ENCODE peak calls at places on chromosome 7, in five cellular contexts. T, B, L, P and H are unnamed samples.
A peak's percentile ranks its signal among the peaks of the same experiment; 100 is the strongest.

GRCh38 chr7:43303740-43304241 is 191.3 kb downstream of the HECW1 start:
- DNase-seq in T (no peak), B (no peak), L (no peak), P (peak; percentile 13), H (no peak)

GRCh38 chr7:143003393-143004051 is 23.4 kb downstream of the OR9A2 start:
- DNase-seq in T (peak; percentile 59), B (peak; percentile 30), L (peak; percentile 65), P (peak; percentile 69), H (peak; percentile 71)

GRCh38 chr7:1632916-1633785 is 36.9 kb upstream of the ELFN1 start:
- DNase-seq in T (no peak), B (no peak), L (no peak), P (no peak), H (no peak)

GRCh38 chr7:19117081-19117869 is at the start of gene TWIST1:
- DNase-seq in T (peak; percentile 37), B (no peak), L (peak; percentile 85), P (peak; percentile 29), H (peak; percentile 92)

GRCh38 chr7:137970263-137970975 is 31.5 kb downstream of the CREB3L2 start:
- DNase-seq in T (no peak), B (peak; percentile 18), L (peak; percentile 73), P (peak; percentile 78), H (peak; percentile 89)

GRCh38 chr7:84629216-84629615 is 434.6 kb upstream of the SEMA3A start:
- DNase-seq in T (no peak), B (no peak), L (no peak), P (no peak), H (no peak)

GRCh38 chr7:130062246-130062645 is 8.1 kb upstream of the KLHDC10 start:
- DNase-seq in T (no peak), B (no peak), L (no peak), P (no peak), H (no peak)

GRCh38 chr7:116984917-116985316 is 31.6 kb downstream of the ST7 start:
- DNase-seq in T (peak; percentile 65), B (peak; percentile 11), L (no peak), P (peak; percentile 54), H (peak; percentile 45)

GRCh38 chr7:142111509-142111908 is at the start of gene MGAM2:
- DNase-seq in T (no peak), B (no peak), L (no peak), P (no peak), H (no peak)

GRCh38 chr7:123538897-123539296 is 4.5 kb upstream of the IQUB start:
- DNase-seq in T (no peak), B (peak; percentile 17), L (no peak), P (no peak), H (no peak)

GRCh38 chr7:116330961-116331360 is 120.6 kb downstream of the TES start:
- DNase-seq in T (no peak), B (no peak), L (no peak), P (peak; percentile 31), H (peak; percentile 47)

GRCh38 chr7:74598558-74598957 is 59.0 kb upstream of the GTF2I start:
- DNase-seq in T (no peak), B (peak; percentile 46), L (peak; percentile 48), P (no peak), H (peak; percentile 85)

GRCh38 chr7:147245274-147245673 is 1128.7 kb downstream of the CNTNAP2 start:
- DNase-seq in T (peak; percentile 61), B (peak; percentile 6), L (peak; percentile 5), P (peak; percentile 9), H (peak; percentile 8)

GRCh38 chr7:90994601-90995000 is 269.6 kb upstream of the FZD1 start:
- DNase-seq in T (no peak), B (no peak), L (no peak), P (no peak), H (no peak)

GRCh38 chr7:50436133-50436802 is 13.9 kb downstream of the FIGNL1 start:
- DNase-seq in T (no peak), B (peak; percentile 11), L (no peak), P (peak; percentile 27), H (peak; percentile 49)

GRCh38 chr7:92904292-92905131 is 68.1 kb upstream of the CDK6 start:
- DNase-seq in T (no peak), B (peak; percentile 83), L (peak; percentile 77), P (peak; percentile 43), H (peak; percentile 92)

GRCh38 chr7:78649976-78650375 is 803.5 kb downstream of the MAGI2 start:
- DNase-seq in T (no peak), B (no peak), L (no peak), P (no peak), H (no peak)

GRCh38 chr7:111638048-111638447 is 75.8 kb upstream of the IMMP2L start:
- DNase-seq in T (peak; percentile 38), B (no peak), L (no peak), P (no peak), H (no peak)

GRCh38 chr7:91319326-91319725 is 55.1 kb downstream of the FZD1 start:
- DNase-seq in T (no peak), B (no peak), L (no peak), P (no peak), H (no peak)

GRCh38 chr7:24284699-24285506 is 913 bp downstream of the NPY start:
- DNase-seq in T (no peak), B (no peak), L (no peak), P (no peak), H (no peak)

GRCh38 chr7:114302858-114303257 is 111.8 kb upstream of the FOXP2 start:
- DNase-seq in T (no peak), B (peak; percentile 57), L (no peak), P (no peak), H (no peak)

GRCh38 chr7:96179863-96180262 is 142.0 kb downstream of the SLC25A13 start:
- DNase-seq in T (no peak), B (no peak), L (no peak), P (peak; percentile 23), H (no peak)

GRCh38 chr7:54917613-54918406 is 101.0 kb upstream of the EGFR start:
- DNase-seq in T (no peak), B (no peak), L (no peak), P (no peak), H (no peak)

GRCh38 chr7:51060536-51060935 is 256.1 kb downstream of the COBL start:
- DNase-seq in T (no peak), B (no peak), L (no peak), P (peak; percentile 43), H (no peak)

GRCh38 chr7:143988986-143989745 is 11.0 kb upstream of the OR6B1 start:
- DNase-seq in T (no peak), B (no peak), L (peak; percentile 16), P (no peak), H (peak; percentile 50)

GRCh38 chr7:111998326-111998725 is 207.9 kb downstream of the DOCK4 start:
- DNase-seq in T (no peak), B (no peak), L (no peak), P (peak; percentile 57), H (no peak)

GRCh38 chr7:16268821-16269768 is 152.2 kb downstream of the CRPPA start:
- DNase-seq in T (peak; percentile 25), B (peak; percentile 76), L (peak; percentile 6), P (no peak), H (peak; percentile 20)